ENCODE peak calls at places on chromosomes 4 and X, in seven cellular contexts. H is ovary, F is H54, R is spleen, W is GM12891, Q is IMR-90, S is heart left ventricle. T is an unnamed sample.

GRCh38 chrX:87110142-87110541 is 407.5 kb upstream of the KLHL4 start:
- DNase-seq in H (no peak), F (no peak), R (peak; percentile 51), W (no peak), Q (no peak), S (no peak), T (no peak)

GRCh38 chr4:176906693-176907092 is 114.0 kb upstream of the VEGFC start:
- DNase-seq in H (no peak), F (no peak), R (no peak), W (no peak), Q (no peak), S (no peak), T (no peak)

GRCh38 chr4:37008199-37008598 is 236.3 kb upstream of the NWD2 start:
- DNase-seq in H (no peak), F (no peak), R (no peak), W (no peak), Q (no peak), S (no peak), T (peak; percentile 6)

GRCh38 chr4:30844861-30845582 is 124.9 kb downstream of the PCDH7 start:
- DNase-seq in H (no peak), F (no peak), R (no peak), W (no peak), Q (no peak), S (no peak), T (no peak)

GRCh38 chrX:106862972-106863688 is 40.0 kb downstream of the RIPPLY1 start:
- DNase-seq in H (no peak), F (peak; percentile 1), R (peak; percentile 63), W (no peak), Q (peak; percentile 2), S (no peak), T (peak; percentile 30)

GRCh38 chrX:85419293-85419692 is 39.8 kb upstream of the POF1B start:
- DNase-seq in H (no peak), F (no peak), R (no peak), W (no peak), Q (no peak), S (no peak), T (no peak)

GRCh38 chr4:77052352-77052751 is 23.4 kb downstream of the CCNI start:
- DNase-seq in H (peak; percentile 41), F (no peak), R (no peak), W (no peak), Q (peak; percentile 69), S (peak; percentile 36), T (peak; percentile 63)

GRCh38 chrX:30888526-30889146 is 418 bp downstream of the TAB3 start:
- DNase-seq in H (no peak), F (no peak), R (no peak), W (no peak), Q (no peak), S (no peak), T (peak; percentile 22)

GRCh38 chrX:24260827-24261550 is 52.9 kb downstream of the SUPT20HL2 start:
- DNase-seq in H (no peak), F (no peak), R (no peak), W (no peak), Q (peak; percentile 47), S (peak; percentile 44), T (peak; percentile 53)

DNA sequence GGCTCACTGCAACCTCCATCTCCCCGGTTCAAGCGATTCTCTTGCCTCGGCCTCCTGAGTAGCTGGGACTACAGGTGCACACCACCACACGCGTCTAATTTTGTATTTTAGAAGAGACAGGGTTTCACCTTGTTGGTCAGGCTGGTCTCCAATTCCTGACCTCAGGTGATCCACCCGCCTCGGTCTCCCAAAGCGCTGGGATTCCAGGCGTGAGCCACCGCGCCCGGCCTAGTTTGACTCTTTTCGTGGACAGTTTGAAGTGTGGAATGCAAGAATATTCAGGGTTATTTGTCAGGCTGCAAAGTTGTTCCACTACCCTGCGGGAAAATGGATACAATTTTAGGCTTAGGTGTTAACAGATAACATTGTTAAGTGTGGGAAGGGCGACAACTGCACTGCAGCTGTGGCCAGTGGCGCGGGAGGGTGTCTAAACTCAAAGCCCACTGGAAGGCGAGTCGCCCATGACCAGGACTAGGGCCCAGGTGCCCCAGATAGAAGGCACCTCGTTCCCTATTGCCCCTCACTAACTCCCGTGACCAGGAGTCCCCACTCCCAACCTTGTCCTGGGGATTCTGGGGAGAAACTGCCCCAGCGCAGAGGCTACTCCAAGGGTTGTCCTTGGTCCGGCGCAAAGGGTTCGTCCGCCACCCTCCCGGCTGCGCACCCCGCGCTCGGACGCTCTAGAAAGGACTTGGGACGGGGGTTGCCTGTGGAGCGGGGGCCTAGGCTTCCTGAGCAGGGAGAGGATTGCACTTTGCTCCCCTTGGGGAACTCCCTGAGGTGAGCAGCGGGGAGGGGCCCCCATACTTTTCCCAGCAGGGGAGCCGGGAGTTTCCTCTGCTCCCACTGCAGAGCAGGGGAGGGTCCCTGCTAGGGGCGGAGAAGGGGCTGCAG is 1.1 kb upstream of the CD99 start:
- DNase-seq in H (peak; percentile 48), F (no peak), R (peak; percentile 84), W (no peak), Q (no peak), S (no peak), T (no peak)
- TF ChIP-seq POLR2A in H (no peak), F (no peak), R (no peak), W (no peak), Q (no peak), S (no peak), T (no peak)

DNA sequence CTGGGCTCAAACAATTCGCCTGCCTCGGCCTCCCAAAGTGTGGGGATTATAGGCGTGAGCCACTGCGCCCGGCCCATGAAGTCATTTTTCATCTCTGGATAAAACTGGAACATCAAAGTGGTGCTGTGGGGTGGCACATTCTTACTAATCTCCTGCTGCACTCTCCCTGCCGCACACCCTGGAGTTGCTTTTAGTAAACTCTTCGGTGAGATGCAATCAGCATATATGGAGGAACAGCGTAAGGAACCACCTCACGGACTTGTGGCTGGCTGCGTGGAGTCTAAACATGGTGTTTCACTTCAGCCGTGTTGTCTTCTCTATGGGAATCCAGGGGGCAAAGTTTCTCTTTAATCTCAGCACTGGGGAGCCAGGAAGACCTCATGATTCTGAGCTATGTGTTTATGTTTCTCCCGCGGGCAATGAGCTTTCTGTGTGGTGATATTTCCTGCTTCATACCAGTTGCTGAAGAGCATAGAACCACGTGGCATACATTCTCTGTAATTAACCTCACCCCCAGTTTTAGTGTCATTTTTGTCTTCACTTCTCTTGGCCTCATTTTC is 2.1 kb upstream of the RHOH start:
- DNase-seq in H (no peak), F (no peak), R (no peak), W (no peak), Q (peak; percentile 45), S (no peak), T (no peak)
- TF ChIP-seq POLR2A in H (no peak), F (no peak), R (peak; percentile 52), W (peak; percentile 80), Q (no peak), S (no peak), T (no peak)

GRCh38 chr4:159150838-159151390 is 48.0 kb downstream of the RAPGEF2 start:
- DNase-seq in H (no peak), F (no peak), R (no peak), W (no peak), Q (no peak), S (no peak), T (no peak)
- TF ChIP-seq POLR2A in H (no peak), F (no peak), R (no peak), W (no peak), Q (no peak), S (no peak), T (no peak)

GRCh38 chr4:38858097-38858420 is 1.4 kb upstream of the TLR6 start:
- DNase-seq in H (no peak), F (no peak), R (no peak), W (no peak), Q (no peak), S (no peak), T (no peak)
- TF ChIP-seq POLR2A in H (no peak), F (no peak), R (no peak), W (no peak), Q (no peak), S (no peak), T (no peak)

GRCh38 chr4:82624819-82625218 is 63.0 kb upstream of the TMEM150C start:
- DNase-seq in H (no peak), F (no peak), R (no peak), W (no peak), Q (no peak), S (no peak), T (no peak)

GRCh38 chr4:82626251-82626868 is 64.6 kb upstream of the TMEM150C start:
- DNase-seq in H (no peak), F (no peak), R (no peak), W (no peak), Q (no peak), S (no peak), T (no peak)

GRCh38 chr4:82629238-82630000 is 67.6 kb upstream of the TMEM150C start:
- DNase-seq in H (no peak), F (peak; percentile 3), R (no peak), W (no peak), Q (peak; percentile 61), S (no peak), T (no peak)

DNA sequence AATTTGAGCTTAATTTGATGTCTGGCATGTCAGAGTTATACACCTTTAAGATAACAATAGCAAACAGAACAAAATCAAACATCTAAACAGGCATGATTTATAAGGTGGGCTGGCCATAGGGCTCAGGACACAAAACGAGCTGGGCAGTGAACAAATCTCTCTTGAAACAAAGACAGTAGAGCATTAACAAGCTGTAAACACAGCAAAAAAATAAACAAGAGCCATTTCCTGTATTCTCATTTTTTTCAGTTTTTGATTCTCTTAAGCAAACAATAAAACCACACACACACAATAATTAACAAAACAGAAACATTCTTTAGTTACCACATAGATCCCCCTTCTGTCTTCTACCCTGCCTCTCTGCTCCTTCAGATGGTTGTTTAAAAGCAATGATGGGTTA is 68.3 kb upstream of the TMEM150C start:
- DNase-seq in H (no peak), F (no peak), R (no peak), W (no peak), Q (no peak), S (no peak), T (no peak)
- TF ChIP-seq POLR2A in H (no peak), F (no peak), R (no peak), W (no peak), Q (no peak), S (no peak), T (no peak)

GRCh38 chrX:16772460-16772859 is 13.8 kb upstream of the TXLNG start:
- DNase-seq in H (no peak), F (no peak), R (no peak), W (no peak), Q (no peak), S (no peak), T (no peak)

GRCh38 chrX:16770970-16771482 is 15.2 kb upstream of the TXLNG start:
- DNase-seq in H (no peak), F (no peak), R (no peak), W (no peak), Q (no peak), S (no peak), T (no peak)

GRCh38 chrX:16774746-16775145 is 11.5 kb upstream of the TXLNG start:
- DNase-seq in H (no peak), F (no peak), R (no peak), W (no peak), Q (no peak), S (no peak), T (no peak)

GRCh38 chrX:16771483-16772398 is 14.5 kb upstream of the TXLNG start:
- DNase-seq in H (no peak), F (no peak), R (no peak), W (no peak), Q (peak; percentile 86), S (no peak), T (no peak)
- TF ChIP-seq POLR2A in H (no peak), F (peak; percentile 76), R (no peak), W (peak; percentile 78), Q (peak; percentile 99), S (no peak), T (no peak)

T was measured in adrenal gland.